ENCODE peak calls at places on chromosomes 4 and X, in eight cellular contexts. E, R, I, J, M, C, N and U are unnamed samples. For H3K4me1, the result is how much of the 10 kb centered on the place peaks cover.

GRCh38 chrX:102599950-102600579 is 750 bp downstream of the ARMCX5 start:
- DNase-seq in E (no peak), R (no peak), I (peak), J (no peak), M (no peak), C (peak), N (peak), U (no peak)

GRCh38 chrX:22360129-22360528 is 87.4 kb downstream of the CBLL2 start:
- DNase-seq in E (no peak), R (no peak), I (peak), J (no peak), M (no peak), C (peak), N (no peak), U (no peak)

GRCh38 chr4:72970756-72971155 is 98.8 kb downstream of the COX18 start:
- DNase-seq in E (no peak), R (no peak), I (no peak), J (no peak), M (no peak), C (peak), N (no peak), U (no peak)

GRCh38 chr4:32172761-32173160 is 1452.6 kb downstream of the PCDH7 start:
- DNase-seq in E (no peak), R (no peak), I (no peak), J (no peak), M (no peak), C (peak), N (peak), U (peak)

GRCh38 chr4:46931981-46932380 is 22.9 kb upstream of the COX7B2 start:
- DNase-seq in E (peak), R (no peak), I (peak), J (no peak), M (peak), C (peak), N (peak), U (no peak)

GRCh38 chrX:13638021-13638420 is 14.9 kb upstream of the TCEANC start:
- DNase-seq in E (no peak), R (no peak), I (no peak), J (no peak), M (no peak), C (no peak), N (no peak), U (no peak)

GRCh38 chr4:176044589-176044951 is 21.1 kb upstream of the WDR17 start:
- DNase-seq in E (no peak), R (no peak), I (no peak), J (no peak), M (no peak), C (peak), N (no peak), U (no peak)

GRCh38 chr4:61666248-61666647 is 466.1 kb downstream of the ADGRL3 start:
- DNase-seq in E (no peak), R (no peak), I (no peak), J (no peak), M (no peak), C (peak), N (no peak), U (no peak)

GRCh38 chr4:97235516-97235915 is 907.8 kb downstream of the STPG2 start:
- DNase-seq in E (peak), R (no peak), I (no peak), J (no peak), M (no peak), C (no peak), N (no peak), U (no peak)

GRCh38 chrX:1484638-1485019 is 31.9 kb upstream of the ASMTL start:
- DNase-seq in E (no peak), R (no peak), I (no peak), J (no peak), M (peak), C (no peak), N (no peak), U (no peak)

GRCh38 chr4:73234712-73235111 is 23.9 kb downstream of the ANKRD17 start:
- DNase-seq in E (no peak), R (no peak), I (no peak), J (no peak), M (no peak), C (no peak), N (no peak), U (no peak)

GRCh38 chrX:134948333-134949241 is 42.2 kb upstream of the SMIM10 start:
- DNase-seq in E (no peak), R (no peak), I (peak), J (no peak), M (no peak), C (peak), N (peak), U (no peak)

GRCh38 chrX:24260827-24261550 is 52.9 kb downstream of the SUPT20HL2 start:
- DNase-seq in E (no peak), R (no peak), I (no peak), J (peak), M (no peak), C (peak), N (no peak), U (no peak)

GRCh38 chrX:16239211-16239610 is 71.9 kb downstream of the MAGEB17 start:
- DNase-seq in E (no peak), R (no peak), I (no peak), J (no peak), M (no peak), C (peak), N (peak), U (peak)

GRCh38 chrX:98067611-98068010 is 1183.9 kb downstream of the RPA4 start:
- DNase-seq in E (no peak), R (no peak), I (no peak), J (no peak), M (no peak), C (peak), N (no peak), U (peak)

GRCh38 chr4:57080781-57081650 is 29.2 kb downstream of the IGFBP7 start:
- DNase-seq in E (no peak), R (no peak), I (no peak), J (no peak), M (no peak), C (peak), N (peak), U (peak)

GRCh38 chr4:151013491-151013890 is 1.6 kb downstream of the LRBA start:
- DNase-seq in E (no peak), R (no peak), I (no peak), J (no peak), M (peak), C (no peak), N (no peak), U (no peak)

DNA sequence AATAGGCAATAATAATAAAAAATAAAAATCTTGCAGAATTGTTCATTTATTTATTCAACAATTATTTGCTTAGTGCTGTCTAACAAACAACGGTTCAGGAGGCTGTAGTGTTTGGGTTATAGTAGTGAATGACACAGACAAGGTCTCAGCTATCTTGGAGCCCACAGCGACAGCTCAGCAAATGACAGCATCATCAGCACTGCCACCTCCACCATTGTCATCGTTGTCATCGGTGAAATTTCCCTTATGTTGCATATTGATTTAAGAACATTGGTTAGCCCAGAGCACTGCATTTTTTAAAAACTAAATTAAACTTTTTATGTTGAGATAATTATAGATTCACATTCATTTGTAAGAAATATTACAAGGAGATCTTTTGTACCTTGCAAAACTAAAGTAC is 79.9 kb downstream of the TRAPPC11 start:
- DNase-seq in E (no peak), R (no peak), I (no peak), J (no peak), M (no peak), C (no peak), N (no peak), U (no peak)
- H3K27ac ChIP-seq in E (no peak), R (no peak), I (no peak), J (no peak), M (no peak), C (no peak), N (peak), U (no peak)

GRCh38 chr4:142386450-142386849 is 459.7 kb downstream of the INPP4B start:
- DNase-seq in E (no peak), R (no peak), I (no peak), J (no peak), M (no peak), C (no peak), N (no peak), U (no peak)

GRCh38 chr4:142379277-142380051 is 466.6 kb downstream of the INPP4B start:
- DNase-seq in E (peak), R (no peak), I (no peak), J (no peak), M (no peak), C (peak), N (peak), U (peak)

GRCh38 chr4:142383800-142384470 is 462.2 kb downstream of the INPP4B start:
- DNase-seq in E (no peak), R (no peak), I (no peak), J (no peak), M (no peak), C (peak), N (no peak), U (peak)

GRCh38 chr4:142380052-142380598 is 466.0 kb downstream of the INPP4B start:
- DNase-seq in E (no peak), R (no peak), I (peak), J (no peak), M (no peak), C (no peak), N (no peak), U (no peak)

GRCh38 chr4:142383354-142383753 is 462.7 kb downstream of the INPP4B start:
- DNase-seq in E (no peak), R (no peak), I (no peak), J (no peak), M (no peak), C (no peak), N (no peak), U (no peak)
- H3K4me1 ChIP-seq in E (under half), R (under half), I (under half), J (under half), M (under half), C (under half), N (under half), U (under half)

GRCh38 chr4:69470561-69470960 is 25.1 kb downstream of the UGT2B4 start:
- DNase-seq in E (no peak), R (no peak), I (no peak), J (no peak), M (no peak), C (no peak), N (no peak), U (no peak)
- TF ChIP-seq CTCF in E (peak), R (no peak), I (no peak), J (no peak), M (peak), C (no peak), N (peak), U (no peak)

GRCh38 chrX:155333701-155334100 is 713 bp downstream of the CLIC2 start:
- DNase-seq in E (no peak), R (no peak), I (no peak), J (no peak), M (no peak), C (no peak), N (no peak), U (no peak)

GRCh38 chrX:155329293-155329692 is 5.1 kb downstream of the CLIC2 start:
- DNase-seq in E (no peak), R (no peak), I (no peak), J (no peak), M (no peak), C (no peak), N (no peak), U (no peak)

GRCh38 chrX:155334486-155335316 is at the start of gene CLIC2:
- DNase-seq in E (no peak), R (no peak), I (no peak), J (peak), M (no peak), C (peak), N (peak), U (peak)

GRCh38 chrX:155326610-155327009 is 7.8 kb downstream of the CLIC2 start:
- DNase-seq in E (no peak), R (no peak), I (no peak), J (no peak), M (no peak), C (no peak), N (no peak), U (no peak)

DNA sequence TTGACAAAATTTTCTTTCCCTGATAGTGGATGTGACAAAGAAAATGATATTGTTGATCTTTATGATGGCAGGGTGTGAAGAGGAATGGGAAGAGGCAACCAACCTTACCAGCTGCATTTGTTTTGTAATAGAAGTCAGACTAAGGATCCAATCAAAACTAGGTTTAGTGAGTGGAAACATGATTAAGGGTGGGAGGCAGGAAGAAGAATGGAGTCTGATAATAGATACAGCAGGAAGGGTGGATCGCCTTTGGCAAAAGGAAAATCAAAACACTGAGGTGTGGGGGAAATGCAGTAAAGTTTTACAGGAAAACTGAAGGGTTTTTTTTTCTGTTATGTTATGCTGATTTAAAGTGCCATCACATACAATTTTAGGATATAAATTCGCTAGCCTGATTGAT is 3.4 kb downstream of the CLIC2 start:
- DNase-seq in E (no peak), R (no peak), I (no peak), J (no peak), M (no peak), C (no peak), N (no peak), U (no peak)
- H3K27ac ChIP-seq in E (no peak), R (peak), I (no peak), J (no peak), M (no peak), C (no peak), N (no peak), U (no peak)

DNA sequence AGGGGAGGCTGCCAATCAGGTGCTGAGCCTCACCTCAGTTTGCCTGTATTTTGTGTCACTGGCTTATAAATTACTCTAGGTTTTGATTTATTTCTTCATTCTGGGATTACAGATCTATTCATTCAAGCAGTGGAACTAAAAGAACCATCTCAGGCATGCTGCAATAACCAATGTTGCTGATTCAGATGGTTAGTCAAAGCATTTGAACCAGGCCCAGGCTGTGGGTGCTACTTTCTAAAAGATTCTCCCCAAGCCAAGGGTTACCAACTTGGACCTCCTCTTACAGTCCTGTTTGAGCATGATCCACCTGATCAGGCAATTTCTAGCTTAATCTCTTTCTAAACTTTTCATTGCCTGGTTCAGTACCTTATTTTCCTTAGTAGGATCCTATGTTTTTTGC is 67.2 kb downstream of the TMEM131L start:
- DNase-seq in E (no peak), R (no peak), I (no peak), J (no peak), M (no peak), C (peak), N (no peak), U (no peak)
- H3K4me1 ChIP-seq in E (under half), R (under half), I (under half), J (under half), M (half or more), C (under half), N (under half), U (under half)

DNA sequence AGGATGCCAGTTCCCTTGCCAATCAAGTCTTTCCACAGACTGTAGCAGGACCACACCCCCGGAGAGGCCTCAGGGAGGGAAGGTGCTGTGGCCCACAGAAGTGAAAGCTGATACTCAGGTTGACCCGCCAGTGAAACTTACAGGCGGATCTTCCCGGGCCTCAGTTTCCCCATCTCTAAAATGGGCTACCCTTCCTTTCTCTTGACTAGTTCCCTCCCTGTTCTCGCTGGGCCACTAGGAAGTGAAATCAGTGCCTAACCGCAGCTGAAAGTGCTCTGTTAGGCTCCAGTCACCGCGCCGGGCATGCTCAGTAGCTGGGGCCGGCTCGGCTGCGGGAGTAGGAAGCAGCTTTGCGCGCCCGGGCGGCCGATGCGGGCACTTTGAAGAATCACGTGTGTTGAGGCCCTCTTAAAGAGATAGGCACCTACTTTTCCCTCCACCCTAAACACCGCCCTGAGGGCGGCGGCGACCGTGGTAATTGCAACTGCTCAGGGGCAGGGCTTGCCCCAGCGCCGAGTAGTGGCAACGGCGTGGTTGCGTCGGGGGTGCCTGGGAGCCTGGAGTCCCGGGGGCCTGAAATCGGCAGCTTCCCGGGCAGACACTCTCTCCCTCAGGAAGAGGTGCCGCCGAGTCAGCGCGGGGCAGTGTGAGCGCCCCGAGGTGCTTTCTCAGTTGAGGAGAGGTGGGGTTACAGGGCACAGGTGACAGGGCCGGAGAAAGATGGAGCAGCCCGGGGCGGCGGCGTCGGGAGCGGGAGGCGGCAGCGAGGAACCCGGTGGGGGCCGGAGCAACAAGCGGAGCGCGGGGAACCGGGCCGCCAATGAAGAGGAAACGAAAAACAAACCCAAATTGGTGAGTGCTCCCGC is at the start of gene DIAPH2:
- DNase-seq in E (peak), R (peak), I (peak), J (peak), M (peak), C (peak), N (peak), U (no peak)
- TF ChIP-seq CTCF in E (peak), R (no peak), I (peak), J (peak), M (no peak), C (no peak), N (peak), U (peak)

GRCh38 chr4:119034276-119035008 is 101.2 kb upstream of the MYOZ2 start:
- DNase-seq in E (peak), R (no peak), I (no peak), J (no peak), M (no peak), C (peak), N (no peak), U (no peak)
- H3K27ac ChIP-seq in E (no peak), R (peak), I (peak), J (no peak), M (no peak), C (no peak), N (no peak), U (no peak)

GRCh38 chrX:120336899-120337298 is 25.0 kb upstream of the ATP1B4 start:
- DNase-seq in E (no peak), R (no peak), I (no peak), J (no peak), M (no peak), C (no peak), N (no peak), U (no peak)
- H3K4me1 ChIP-seq in E (under half), R (under half), I (under half), J (under half), M (under half), C (under half), N (under half), U (under half)